ENCODE peak calls at places on chromosomes 16 and 17, in four cellular contexts. Q is stomach, A is body of pancreas, J is A549. H is an unnamed sample.

GRCh38 chr17:79658811-79659207 is 48.0 kb upstream of the RBFOX3 start:
- DNase-seq in A (no peak), Q (no peak), J (peak), H (no peak)

GRCh38 chr17:4766199-4766598 is 5.5 kb upstream of the TM4SF5 start:
- DNase-seq in Q (no peak), J (no peak), A (no peak), H (no peak)

GRCh38 chr17:75135946-75136345 is 4.4 kb upstream of the NT5C start:
- DNase-seq in A (no peak), J (no peak), Q (no peak), H (no peak)

GRCh38 chr17:48626470-48627241 is 498 bp upstream of the HOXB9 start:
- DNase-seq in J (peak), A (no peak), Q (no peak), H (peak)

GRCh38 chr16:13083687-13084086 is 182.3 kb downstream of the SHISA9 start:
- DNase-seq in A (peak), Q (no peak), J (no peak), H (no peak)

GRCh38 chr17:73155410-73156165 is 9.2 kb upstream of the SSTR2 start:
- DNase-seq in J (no peak), A (no peak), Q (no peak), H (no peak)

GRCh38 chr16:24218299-24218698 is 37.8 kb upstream of the CACNG3 start:
- DNase-seq in J (no peak), Q (no peak), A (no peak), H (no peak)

GRCh38 chr16:67399218-67399733 is 6.0 kb upstream of the TPPP3 start:
- DNase-seq in A (peak), Q (peak), J (peak), H (no peak)

GRCh38 chr16:13797718-13798117 is 122.2 kb upstream of the ERCC4 start:
- DNase-seq in A (no peak), J (no peak), Q (no peak), H (no peak)

GRCh38 chr16:1613728-1614225 is 1.6 kb downstream of the CRAMP1 start:
- DNase-seq in J (no peak), Q (peak), A (peak), H (peak)

GRCh38 chr16:1614226-1615102 is 2.3 kb downstream of the CRAMP1 start:
- DNase-seq in J (peak), A (peak), Q (peak), H (peak)

GRCh38 chr16:1613240-1613639 is 1.1 kb downstream of the CRAMP1 start:
- DNase-seq in Q (no peak), A (no peak), J (no peak), H (peak)

GRCh38 chr16:1610841-1611653 is 825 bp downstream of the IFT140 start:
- DNase-seq in A (no peak), J (no peak), Q (no peak), H (no peak)

GRCh38 chr16:1612320-1613111 is at the start of gene CRAMP1:
- DNase-seq in Q (no peak), J (peak), A (peak), H (peak)
- TF ChIP-seq POLR2A in Q (no peak), J (peak), A (no peak), H (peak)

GRCh38 chr17:7042507-7043194 is 1.2 kb downstream of the SLC16A11 start:
- DNase-seq in J (no peak), Q (no peak), A (no peak), H (no peak)
- TF ChIP-seq POLR2A in J (no peak), Q (no peak), A (no peak), H (no peak)

GRCh38 chr16:22192261-22193133 is 13.6 kb upstream of the EEF2K start:
- DNase-seq in A (peak), J (no peak), Q (peak), H (no peak)
- TF ChIP-seq POLR2A in A (peak), J (no peak), Q (no peak), H (no peak)

GRCh38 chr16:2078096-2078495 is 30.3 kb downstream of the TSC2 start:
- DNase-seq in J (no peak), A (no peak), Q (no peak), H (no peak)

GRCh38 chr16:2077696-2078095 is 29.9 kb downstream of the TSC2 start:
- DNase-seq in A (no peak), Q (no peak), J (no peak), H (no peak)

GRCh38 chr16:2075631-2076030 is 27.8 kb downstream of the TSC2 start:
- DNase-seq in Q (no peak), A (no peak), J (no peak), H (no peak)

GRCh38 chr16:2077016-2077415 is 29.2 kb downstream of the TSC2 start:
- DNase-seq in Q (no peak), A (no peak), J (no peak), H (no peak)

DNA sequence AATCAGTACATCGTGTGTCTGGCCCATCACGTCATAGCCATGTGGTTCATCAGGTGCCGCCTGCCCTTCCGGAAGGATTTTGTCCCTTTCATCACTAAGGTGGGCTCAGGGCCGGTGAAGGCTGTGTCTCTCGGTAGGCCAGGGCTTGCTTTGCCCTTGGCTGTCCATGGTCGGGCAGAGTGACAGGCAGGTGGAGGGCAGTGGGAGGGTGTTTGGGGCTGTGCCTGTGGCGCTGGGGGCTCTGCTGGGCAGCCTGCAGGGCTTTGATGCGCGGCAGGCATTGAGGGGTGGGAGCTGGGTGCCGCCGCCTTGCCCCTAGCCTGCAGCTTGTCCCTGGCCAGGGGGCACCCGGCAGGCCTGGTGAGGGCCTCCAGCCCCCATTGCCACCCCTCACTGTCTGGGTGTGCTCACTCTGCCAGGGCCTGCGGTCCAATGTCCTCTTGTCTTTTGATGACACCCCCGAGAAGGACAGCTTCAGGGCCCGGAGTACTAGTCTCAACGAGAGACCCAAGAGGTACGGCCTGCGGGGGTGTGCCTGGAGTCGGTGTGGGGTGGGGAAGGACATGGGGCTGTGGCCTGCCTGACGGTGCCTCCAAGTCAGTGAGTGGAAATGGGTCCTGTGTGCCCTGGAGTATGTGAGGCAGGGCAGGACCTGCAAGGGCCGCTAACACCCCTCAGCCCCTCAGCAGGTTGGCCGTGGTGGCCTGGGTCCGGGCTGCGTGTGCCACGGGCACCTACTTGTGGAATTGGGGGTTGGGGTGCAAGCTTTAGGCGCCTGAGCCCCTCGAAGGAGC is 28.5 kb downstream of the TSC2 start:
- DNase-seq in Q (no peak), A (no peak), J (no peak), H (no peak)
- TF ChIP-seq POLR2A in Q (no peak), A (no peak), J (no peak), H (no peak)

GRCh38 chr17:35227546-35227945 is 15.3 kb upstream of the SLFN5 start:
- DNase-seq in Q (no peak), J (no peak), A (no peak), H (no peak)
- TF ChIP-seq POLR2A in Q (no peak), J (no peak), A (no peak), H (no peak)

GRCh38 chr17:50986989-50987660 is 121.0 kb upstream of the TOB1 start:
- DNase-seq in Q (no peak), A (no peak), J (no peak), H (peak)

GRCh38 chr17:50988427-50988826 is 122.3 kb upstream of the TOB1 start:
- DNase-seq in J (no peak), Q (no peak), A (no peak), H (no peak)

GRCh38 chr17:50993544-50993943 is 127.1 kb downstream of the SPAG9 start:
- DNase-seq in Q (no peak), A (no peak), J (no peak), H (no peak)

GRCh38 chr17:50989149-50989548 is 123.0 kb upstream of the TOB1 start:
- DNase-seq in A (no peak), Q (no peak), J (no peak), H (no peak)
- TF ChIP-seq POLR2A in A (no peak), Q (no peak), J (no peak), H (no peak)